ENCODE peak calls at places on chromosome 14, in six cellular contexts. B is foreskin keratinocyte; S is CD4-positive, alpha-beta T cell; E is pancreas; J is stomach; X is K562. W is an unnamed sample.

GRCh38 chr14:73613419-73613963 is 1.2 kb downstream of the ACOT6 start:
- DNase-seq in B (no peak), S (no peak), E (no peak), J (no peak), X (no peak), W (no peak)

GRCh38 chr14:72906879-72907278 is 13.0 kb upstream of the DPF3 start:
- DNase-seq in B (no peak), S (no peak), E (no peak), J (no peak), X (peak), W (no peak)

GRCh38 chr14:66508846-66509621 is 1.1 kb downstream of the GPHN start:
- DNase-seq in B (peak), S (peak), E (peak), J (no peak), X (peak), W (peak)

GRCh38 chr14:82724296-82724695 is 1190.6 kb upstream of the SEL1L start:
- DNase-seq in B (no peak), S (no peak), E (no peak), J (no peak), X (no peak), W (no peak)

GRCh38 chr14:60317609-60318008 is 68.6 kb downstream of the PPM1A start:
- DNase-seq in B (no peak), S (no peak), E (no peak), J (no peak), X (no peak), W (no peak)

GRCh38 chr14:77043984-77044485 is 15.5 kb upstream of the IRF2BPL start:
- DNase-seq in B (no peak), S (no peak), E (no peak), J (no peak), X (peak), W (no peak)

GRCh38 chr14:62957562-62957961 is 87.7 kb downstream of the KCNH5 start:
- DNase-seq in B (peak), S (no peak), E (no peak), J (no peak), X (peak), W (no peak)

GRCh38 chr14:23644919-23645336 is 8.8 kb downstream of the DHRS2 start:
- DNase-seq in B (no peak), S (no peak), E (no peak), J (no peak), X (no peak), W (no peak)

GRCh38 chr14:59265808-59266207 is 77.3 kb downstream of the DAAM1 start:
- DNase-seq in B (peak), S (no peak), E (no peak), J (no peak), X (no peak), W (no peak)

GRCh38 chr14:39374846-39375245 is 57.4 kb downstream of the FBXO33 start:
- DNase-seq in B (peak), S (no peak), E (no peak), J (no peak), X (no peak), W (no peak)

DNA sequence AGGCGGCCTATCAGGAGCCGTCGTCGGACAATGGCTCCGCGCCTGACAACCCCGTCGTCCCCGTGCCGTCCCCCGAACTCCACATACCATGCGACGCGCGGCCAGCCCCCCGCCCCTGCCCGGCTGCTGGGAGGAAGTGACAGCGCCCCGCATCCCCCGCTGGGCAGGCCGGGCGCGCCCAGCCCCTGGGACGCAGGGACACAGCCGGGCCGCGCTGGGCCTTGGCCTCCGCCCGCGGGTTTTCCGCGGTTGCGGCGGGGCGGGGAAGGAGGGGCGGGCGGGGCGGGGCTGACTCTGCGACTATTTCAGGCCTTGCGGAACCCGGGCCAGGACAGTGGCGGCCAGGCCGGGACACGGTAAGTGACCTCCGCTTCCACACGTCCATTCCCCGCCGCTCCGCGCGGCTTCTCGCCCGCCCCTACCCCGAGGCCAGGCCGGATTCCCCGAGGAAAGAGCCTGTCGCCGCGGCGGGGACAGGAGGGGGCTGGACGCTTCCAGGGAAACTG is at the start of gene TNFAIP2:
- DNase-seq in B (no peak), S (no peak), E (no peak), J (no peak), X (peak), W (peak)
- H3K27ac ChIP-seq in B (no peak), S (no peak), E (peak), J (peak), X (peak), W (peak)

GRCh38 chr14:90555126-90556049 is 158.6 kb downstream of the CALM1 start:
- DNase-seq in B (no peak), S (no peak), E (no peak), J (no peak), X (no peak), W (no peak)
- TF ChIP-seq CTCF in B (no peak), S (no peak), E (no peak), J (no peak), X (no peak), W (no peak)

DNA sequence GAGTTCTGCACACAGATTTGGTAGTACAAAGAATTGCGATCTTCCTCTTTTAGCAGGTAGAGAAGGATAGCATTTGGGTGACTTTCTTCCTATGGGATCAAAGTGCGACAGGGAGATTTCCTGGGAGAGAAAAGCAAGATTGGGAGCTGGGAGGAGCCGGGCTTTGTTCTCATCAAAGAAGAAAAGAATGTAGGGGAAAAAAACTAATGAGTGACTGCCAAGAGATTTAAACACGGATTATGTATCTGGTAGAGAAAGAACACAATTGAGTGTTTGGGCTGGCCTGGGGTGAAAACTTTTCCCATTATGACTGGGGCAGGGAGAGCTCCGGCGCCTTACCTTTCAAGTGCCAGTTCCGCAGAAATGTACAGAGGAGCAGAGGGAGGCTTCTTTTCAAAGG is 79.9 kb downstream of the FOXN3 start:
- DNase-seq in B (no peak), S (no peak), E (no peak), J (no peak), X (no peak), W (no peak)
- H3K27ac ChIP-seq in B (no peak), S (no peak), E (no peak), J (peak), X (no peak), W (no peak)

GRCh38 chr14:105196228-105196960 is 15.3 kb upstream of the NUDT14 start:
- DNase-seq in B (no peak), S (no peak), E (no peak), J (no peak), X (peak), W (peak)
- TF ChIP-seq CTCF in B (no peak), S (no peak), E (no peak), J (no peak), X (no peak), W (no peak)

DNA sequence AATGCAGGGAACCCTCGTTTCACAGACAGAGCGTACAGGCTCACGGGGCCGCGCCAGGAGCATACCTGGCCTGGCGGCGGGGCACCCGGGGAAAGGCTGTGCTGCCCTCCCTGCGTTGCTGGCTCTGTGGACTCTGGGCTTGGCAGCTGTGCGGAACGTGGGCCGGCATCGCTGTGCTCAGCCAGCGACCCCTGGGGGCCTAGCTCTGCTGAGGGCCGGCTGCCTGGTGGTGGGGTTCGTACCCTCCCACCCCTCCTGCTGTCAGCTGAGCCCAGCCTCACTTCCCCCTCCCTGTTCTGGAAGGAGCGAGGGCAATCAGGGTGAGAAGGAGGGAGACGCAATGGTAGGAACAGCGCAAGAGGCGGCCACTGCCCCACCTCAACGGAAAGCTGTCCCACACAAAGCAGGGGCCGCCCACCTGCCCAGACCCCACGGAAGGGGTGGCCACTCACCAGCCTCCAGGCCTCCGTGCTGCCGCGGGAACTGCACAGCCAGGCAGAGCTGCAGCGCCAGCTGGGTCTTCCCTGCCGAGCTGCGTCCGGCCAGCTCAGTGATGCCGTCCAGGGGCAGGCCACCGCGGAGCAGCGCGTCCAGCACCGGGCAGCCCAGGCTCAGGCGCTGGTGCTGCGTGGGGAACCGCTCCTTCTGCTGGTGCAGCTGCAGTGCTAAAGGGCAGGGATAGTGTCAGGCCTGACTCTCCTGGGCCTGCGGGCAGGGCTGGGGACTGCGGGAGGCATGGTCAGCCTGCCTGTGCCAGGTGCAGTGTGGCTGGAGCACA is 8.5 kb downstream of the XRCC3 start:
- DNase-seq in B (no peak), S (no peak), E (no peak), J (no peak), X (no peak), W (no peak)
- H3K27ac ChIP-seq in B (no peak), S (no peak), E (no peak), J (no peak), X (no peak), W (no peak)